ENCODE peak calls at places on chromosome 22, in nine cellular contexts. L is GF-D8, F is glutamatergic neuron, I is nucleus accumbens, C is pulmonary artery endothelial cell, H is progenitor cell of endocrine pancreas, E is cerebellum, B is foreskin melanocyte, R is activated T-cell treated with anti-CD3 and anti-CD28 coated beads for 24 hours. A is an unnamed sample.

GRCh38 chr22:37559901-37560681 is at the start of gene CDC42EP1:
- DNase-seq in L (no peak), F (no peak), I (no peak), C (no peak), H (peak), E (peak), B (no peak), R (no peak), A (peak)

GRCh38 chr22:30606455-30607299 is at the start of gene TCN2:
- DNase-seq in L (peak), F (peak), I (peak), C (peak), H (peak), E (peak), B (peak), R (peak), A (peak)

GRCh38 chr22:18987765-18988164 is 51.7 kb upstream of the PRODH start:
- DNase-seq in L (no peak), F (no peak), I (no peak), C (no peak), H (no peak), E (no peak), B (no peak), R (no peak), A (no peak)

GRCh38 chr22:35189559-35189958 is 67.7 kb upstream of the HMGXB4 start:
- DNase-seq in L (no peak), F (no peak), I (no peak), C (no peak), H (no peak), E (no peak), B (no peak), R (no peak), A (no peak)

GRCh38 chr22:33116846-33117547 is 58.8 kb upstream of the SYN3 start:
- DNase-seq in L (no peak), F (no peak), I (no peak), C (no peak), H (no peak), E (no peak), B (no peak), R (no peak), A (no peak)

GRCh38 chr22:21876486-21877176 is 9.2 kb upstream of the MAPK1 start:
- DNase-seq in L (peak), F (no peak), I (no peak), C (no peak), H (no peak), E (no peak), B (no peak), R (peak), A (no peak)

GRCh38 chr22:46078241-46079092 is 71.9 kb upstream of the PPARA start:
- DNase-seq in L (no peak), F (peak), I (no peak), C (no peak), H (no peak), E (peak), B (no peak), R (no peak), A (peak)

GRCh38 chr22:41352058-41352457 is 29.7 kb upstream of the TEF start:
- DNase-seq in L (no peak), F (no peak), I (no peak), C (no peak), H (no peak), E (no peak), B (no peak), R (no peak), A (no peak)

GRCh38 chr22:42277988-42278776 is 7.7 kb upstream of the TCF20 start:
- DNase-seq in L (no peak), F (no peak), I (no peak), C (no peak), H (no peak), E (peak), B (no peak), R (no peak), A (peak)

GRCh38 chr22:49093192-49093880 is 734.3 kb downstream of the BRD1 start:
- DNase-seq in L (no peak), F (no peak), I (no peak), C (no peak), H (no peak), E (no peak), B (no peak), R (no peak), A (no peak)

GRCh38 chr22:37241351-37242142 is 2.5 kb downstream of the RAC2 start:
- DNase-seq in L (no peak), F (no peak), I (no peak), C (no peak), H (no peak), E (no peak), B (no peak), R (no peak), A (no peak)

GRCh38 chr22:28955817-28956216 is 72.4 kb downstream of the ZNRF3 start:
- DNase-seq in L (peak), F (no peak), I (no peak), C (no peak), H (no peak), E (peak), B (no peak), R (peak), A (no peak)

GRCh38 chr22:32830473-32830872 is 29.0 kb downstream of the TIMP3 start:
- DNase-seq in L (no peak), F (no peak), I (no peak), C (peak), H (no peak), E (no peak), B (no peak), R (no peak), A (no peak)

GRCh38 chr22:41620646-41621098 is at the start of gene DESI1:
- DNase-seq in L (no peak), F (no peak), I (no peak), C (no peak), H (no peak), E (no peak), B (no peak), R (no peak), A (no peak)

A was measured in hippocampal formation.